ENCODE peak calls at places on chromosomes 13 and 19, in seven cellular contexts. V is ELF-1, I is mesenteric fat pad, D is Daoy, C is cerebellar nuclear complex, A is PC-3, J is T follicular helper cell. M is an unnamed sample.
A peak's percentile ranks its signal among the peaks of the same experiment; 100 is the strongest.

GRCh38 chr13:64697226-64697625 is 2532.9 kb downstream of the PCDH9 start:
- DNase-seq in V (no peak), I (no peak), D (no peak), C (no peak), A (peak; percentile 61), J (no peak), M (no peak)

GRCh38 chr13:46332772-46333171 is 54.3 kb downstream of the RUBCNL start:
- DNase-seq in V (no peak), I (no peak), D (no peak), C (no peak), A (no peak), J (no peak), M (no peak)

GRCh38 chr19:35249146-35249847 is 495 bp downstream of the LSR start:
- DNase-seq in V (no peak), I (peak; percentile 89), D (peak; percentile 38), C (no peak), A (no peak), J (no peak), M (no peak)

GRCh38 chr19:3404324-3405260 is 38.2 kb downstream of the NFIC start:
- DNase-seq in V (no peak), I (no peak), D (peak; percentile 88), C (no peak), A (no peak), J (no peak), M (no peak)

GRCh38 chr13:64753606-64754005 is 2476.5 kb downstream of the PCDH9 start:
- DNase-seq in V (no peak), I (no peak), D (no peak), C (no peak), A (no peak), J (no peak), M (no peak)

GRCh38 chr19:56119585-56119978 is 1.5 kb downstream of the ZNF787 start:
- DNase-seq in V (peak; percentile 39), I (no peak), D (peak; percentile 45), C (no peak), A (peak; percentile 12), J (no peak), M (no peak)

GRCh38 chr13:75329723-75330122 is 152.2 kb downstream of the TBC1D4 start:
- DNase-seq in V (peak; percentile 10), I (no peak), D (no peak), C (no peak), A (no peak), J (no peak), M (no peak)

GRCh38 chr13:41970918-41971317 is 10.0 kb upstream of the VWA8 start:
- DNase-seq in V (no peak), I (no peak), D (no peak), C (no peak), A (no peak), J (no peak), M (no peak)

GRCh38 chr13:38905861-38906260 is 84.8 kb downstream of the STOML3 start:
- DNase-seq in V (peak; percentile 34), I (no peak), D (no peak), C (no peak), A (peak; percentile 17), J (no peak), M (no peak)

GRCh38 chr13:40624338-40624737 is 42.1 kb downstream of the FOXO1 start:
- DNase-seq in V (no peak), I (no peak), D (peak; percentile 16), C (no peak), A (no peak), J (no peak), M (peak; percentile 55)

GRCh38 chr19:31519216-31519615 is 170.0 kb upstream of the TSHZ3 start:
- DNase-seq in V (peak; percentile 12), I (no peak), D (no peak), C (no peak), A (no peak), J (no peak), M (no peak)

GRCh38 chr13:38804536-38804935 is 117.7 kb downstream of the FREM2 start:
- DNase-seq in V (no peak), I (no peak), D (no peak), C (no peak), A (peak; percentile 23), J (no peak), M (no peak)

GRCh38 chr19:50332264-50333038 is 3.3 kb upstream of the KCNC3 start:
- DNase-seq in V (peak; percentile 94), I (no peak), D (no peak), C (no peak), A (peak; percentile 20), J (no peak), M (no peak)

GRCh38 chr13:45799451-45799850 is 52.1 kb downstream of the SIAH3 start:
- DNase-seq in V (no peak), I (no peak), D (no peak), C (no peak), A (no peak), J (no peak), M (no peak)

GRCh38 chr13:110109910-110110309 is 197.0 kb downstream of the COL4A1 start:
- DNase-seq in V (peak; percentile 71), I (no peak), D (peak; percentile 82), C (no peak), A (no peak), J (no peak), M (no peak)

GRCh38 chr13:47437411-47437810 is 540.6 kb upstream of the HTR2A start:
- DNase-seq in V (no peak), I (no peak), D (no peak), C (no peak), A (no peak), J (no peak), M (no peak)

GRCh38 chr19:47176627-47177090 is 46.0 kb downstream of the SAE1 start:
- DNase-seq in V (no peak), I (no peak), D (peak; percentile 40), C (no peak), A (no peak), J (no peak), M (no peak)

GRCh38 chr19:29878973-29879654 is 62.9 kb upstream of the URI1 start:
- DNase-seq in V (peak; percentile 75), I (no peak), D (peak; percentile 84), C (no peak), A (peak; percentile 59), J (no peak), M (no peak)

GRCh38 chr13:67147257-67148218 is 82.6 kb downstream of the PCDH9 start:
- DNase-seq in V (peak; percentile 2), I (no peak), D (peak; percentile 5), C (no peak), A (peak; percentile 14), J (no peak), M (no peak)

M was measured in stimulated activated naive CD8-positive, alpha-beta T cell treated with anti-CD3 and anti-CD28 coated beads, Interleukin-15, Interleukin-2, amounts not matched to agents 100 U/mL and 50 U/mL, for 24 hours.